ENCODE peak calls at places on chromosomes 6 and 20, in nine cellular contexts. M, Y, R, Z, S, I, N, G and X are unnamed samples.
A peak's percentile ranks its signal among the peaks of the same experiment; 100 is the strongest.

GRCh38 chr6:161245363-161245762 is 28.5 kb downstream of the AGPAT4 start:
- DNase-seq in Y (no peak), N (no peak), R (no peak), Z (no peak), G (no peak), I (no peak), S (no peak), M (no peak), X (no peak)

GRCh38 chr6:44487611-44488010 is 100.1 kb downstream of the CDC5L start:
- DNase-seq in I (no peak), Y (no peak), N (no peak), S (peak; percentile 34), G (no peak), R (no peak), M (peak; percentile 20), Z (no peak), X (no peak)

GRCh38 chr20:32875673-32876072 is 16.9 kb downstream of the EFCAB8 start:
- DNase-seq in S (no peak), I (no peak), N (no peak), R (no peak), Y (no peak), Z (no peak), G (no peak), M (no peak), X (no peak)

GRCh38 chr6:40349092-40349491 is 238.1 kb downstream of the LRFN2 start:
- DNase-seq in G (no peak), I (no peak), R (no peak), Z (no peak), Y (no peak), S (no peak), N (no peak), M (peak; percentile 51), X (no peak)

GRCh38 chr6:188821-189655 is 103.2 kb upstream of the DUSP22 start:
- DNase-seq in I (peak; percentile 74), S (peak; percentile 79), N (peak; percentile 50), Y (peak; percentile 72), M (peak; percentile 82), Z (peak; percentile 93), R (peak; percentile 90), G (peak; percentile 93), X (peak; percentile 89)

GRCh38 chr20:17856024-17856564 is 112.5 kb downstream of the SNX5 start:
- DNase-seq in Y (no peak), Z (no peak), M (no peak), R (peak; percentile 100), G (peak; percentile 41), N (no peak), I (peak; percentile 75), S (peak; percentile 28), X (peak; percentile 93)

GRCh38 chr20:17369506-17369905 is 142.7 kb downstream of the PCSK2 start:
- DNase-seq in R (no peak), M (no peak), G (no peak), I (no peak), N (no peak), S (no peak), Z (no peak), Y (no peak), X (no peak)

GRCh38 chr20:25280051-25280573 is 32.2 kb downstream of the PYGB start:
- DNase-seq in G (no peak), Y (no peak), I (no peak), Z (no peak), M (no peak), S (no peak), N (no peak), R (no peak), X (peak; percentile 40)

GRCh38 chr6:55841341-55841740 is 34.0 kb downstream of the BMP5 start:
- DNase-seq in Y (no peak), Z (no peak), M (no peak), S (no peak), I (peak; percentile 11), R (no peak), N (no peak), G (no peak), X (no peak)

GRCh38 chr6:128017288-128017687 is 116.4 kb upstream of the THEMIS start:
- DNase-seq in Z (no peak), N (no peak), G (no peak), I (no peak), S (no peak), M (no peak), Y (no peak), R (no peak), X (no peak)

GRCh38 chr6:129022011-129022553 is 139.1 kb downstream of the LAMA2 start:
- DNase-seq in I (no peak), R (no peak), S (no peak), Z (no peak), N (no peak), Y (no peak), M (no peak), G (no peak), X (no peak)

GRCh38 chr6:142440603-142441293 is 138.9 kb downstream of the ADGRG6 start:
- DNase-seq in M (no peak), I (no peak), Y (no peak), R (no peak), N (no peak), S (no peak), Z (peak; percentile 24), G (no peak), X (no peak)

GRCh38 chr20:62761058-62761758 is 35.1 kb upstream of the MRGBP start:
- DNase-seq in R (no peak), N (no peak), Y (no peak), Z (no peak), G (no peak), M (peak; percentile 19), S (no peak), I (no peak), X (no peak)

GRCh38 chr6:69349776-69350175 is 447.0 kb downstream of the LMBRD1 start:
- DNase-seq in S (no peak), Z (no peak), R (no peak), Y (no peak), N (no peak), M (no peak), I (no peak), G (no peak), X (no peak)

GRCh38 chr20:49697071-49697470 is 16.6 kb downstream of the B4GALT5 start:
- DNase-seq in N (no peak), S (no peak), R (no peak), Y (no peak), I (no peak), G (peak; percentile 51), Z (no peak), M (no peak), X (peak; percentile 56)

GRCh38 chr6:139308284-139308916 is 16.6 kb upstream of the TXLNB start:
- DNase-seq in G (no peak), Y (no peak), R (no peak), N (no peak), I (no peak), S (peak; percentile 55), Z (no peak), M (peak; percentile 58), X (no peak)

GRCh38 chr6:139308936-139309603 is 17.3 kb upstream of the TXLNB start:
- DNase-seq in R (peak; percentile 72), I (peak; percentile 40), Z (no peak), G (peak; percentile 52), N (no peak), S (peak; percentile 85), M (peak; percentile 78), Y (no peak), X (no peak)

GRCh38 chr6:139303176-139303575 is 11.4 kb upstream of the TXLNB start:
- DNase-seq in G (no peak), M (no peak), I (no peak), R (no peak), Y (no peak), N (no peak), S (peak; percentile 85), Z (no peak), X (no peak)

GRCh38 chr6:139311826-139312225 is 20.0 kb upstream of the TXLNB start:
- DNase-seq in G (no peak), R (no peak), N (no peak), I (no peak), S (peak; percentile 27), Y (no peak), M (no peak), Z (no peak), X (no peak)

GRCh38 chr6:139306582-139306981 is 14.8 kb upstream of the TXLNB start:
- DNase-seq in S (no peak), Y (no peak), R (no peak), N (no peak), G (no peak), M (no peak), I (no peak), Z (no peak), X (no peak)
- H3K4me3 ChIP-seq in S (no peak overlapping the region), Y (no peak overlapping the region), R (no peak overlapping the region), N (no peak overlapping the region), G (no peak overlapping the region), M (no peak overlapping the region), I (no peak overlapping the region), Z (no peak overlapping the region), X (no peak overlapping the region)

GRCh38 chr6:18261877-18262276 is 2.5 kb downstream of the DEK start:
- DNase-seq in Y (no peak), M (no peak), S (no peak), I (no peak), N (no peak), Z (peak; percentile 44), G (no peak), R (no peak), X (no peak)
- TF ChIP-seq CTCF in Y (no peak), M (no peak), S (no peak), I (no peak), N (no peak), Z (no peak), G (no peak), R (no peak), X (no peak)

DNA sequence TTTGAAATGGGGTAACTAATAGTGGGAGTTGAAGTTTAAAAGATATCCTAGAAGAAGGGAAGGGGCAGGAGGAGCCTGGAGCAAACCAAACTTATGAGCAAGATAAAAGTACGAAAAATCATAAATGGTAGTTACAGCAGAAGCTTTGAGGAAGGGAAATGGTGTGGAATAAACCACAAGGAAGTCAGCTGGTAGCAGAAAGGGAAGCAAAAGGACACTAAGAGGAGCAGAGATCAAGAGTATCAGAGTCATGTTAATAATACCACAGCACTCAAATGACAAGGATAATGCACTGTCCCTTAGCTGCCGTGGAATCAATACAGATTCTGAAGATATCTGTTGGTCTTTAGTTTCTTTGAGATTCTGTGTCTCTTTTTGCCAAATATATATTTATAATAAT is 44.9 kb upstream of the CCDC28A start:
- DNase-seq in R (no peak), Y (no peak), M (no peak), Z (no peak), G (no peak), S (no peak), N (no peak), I (no peak), X (no peak)
- H2AFZ ChIP-seq in R (no peak overlapping the region), Y (no peak overlapping the region), M (no peak overlapping the region), Z (no peak overlapping the region), G (no peak overlapping the region), S (no peak overlapping the region), N (no peak overlapping the region), I (no peak overlapping the region), X (no peak overlapping the region)

DNA sequence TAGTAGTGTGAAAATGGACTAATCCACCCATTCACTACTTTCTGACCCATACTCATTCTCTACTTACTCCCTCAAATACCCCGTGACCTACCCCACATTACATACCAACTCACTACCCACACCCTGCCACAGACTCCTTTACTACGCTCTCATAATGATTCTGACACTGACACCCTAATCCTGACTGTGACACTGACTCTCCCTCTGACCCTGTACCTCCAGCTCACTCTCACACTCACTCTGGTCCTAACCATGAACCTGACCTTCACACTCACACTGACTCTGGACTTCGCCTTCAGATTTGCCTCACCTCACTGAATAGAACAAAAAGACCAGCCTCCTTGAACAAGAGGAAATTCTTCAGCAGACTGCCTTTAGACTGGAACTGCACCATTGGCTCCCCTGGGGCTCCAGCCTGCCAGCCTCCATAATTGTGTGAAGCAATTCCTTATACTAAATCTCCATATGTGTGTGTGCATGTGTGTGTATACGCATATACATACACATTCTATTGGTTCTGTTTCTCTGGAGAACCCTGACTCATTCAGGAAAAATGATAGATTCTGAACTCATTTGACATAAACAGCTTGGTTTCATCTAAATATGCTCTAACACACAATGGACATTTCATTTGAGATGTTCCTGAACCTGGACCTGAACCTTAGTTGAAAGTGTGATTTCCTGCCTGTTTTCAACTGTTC is 10.6 kb upstream of the ZNF343 start:
- DNase-seq in N (no peak), R (no peak), M (no peak), S (peak; percentile 87), G (no peak), Y (no peak), Z (no peak), I (no peak), X (no peak)
- H3K4me3 ChIP-seq in N (no peak overlapping the region), R (no peak overlapping the region), M (no peak overlapping the region), S (no peak overlapping the region), G (no peak overlapping the region), Y (no peak overlapping the region), Z (no peak overlapping the region), I (no peak overlapping the region), X (no peak overlapping the region)